ENCODE peak calls at places on chromosomes 13 and 19, in nine cellular contexts. S is iris pigment epithelial cell, P is A549, K is AG04450, J is anterior cingulate cortex, A is left colon, B is thoracic aorta, Q is lower leg skin, L is GM18507. O is an unnamed sample.

GRCh38 chr19:15776991-15777787 is 10.3 kb upstream of the OR10H5 start:
- DNase-seq in K (no peak), Q (peak; percentile 79), L (no peak), A (no peak), S (no peak), J (no peak), B (no peak), P (no peak), O (no peak)

GRCh38 chr13:50901701-50902100 is 7.9 kb upstream of the RNASEH2B start:
- DNase-seq in Q (no peak), L (no peak), B (no peak), S (no peak), P (no peak), J (no peak), A (no peak), K (no peak), O (no peak)

GRCh38 chr13:95474992-95475391 is 77.5 kb upstream of the CLDN10 start:
- DNase-seq in S (no peak), Q (no peak), A (no peak), B (no peak), J (no peak), P (no peak), L (no peak), K (no peak), O (no peak)

GRCh38 chr19:35975608-35976214 is 19.3 kb upstream of the SDHAF1 start:
- DNase-seq in B (no peak), L (no peak), A (no peak), P (peak; percentile 64), K (no peak), Q (no peak), J (no peak), S (peak; percentile 16), O (no peak)

GRCh38 chr13:33191425-33192221 is 93.9 kb downstream of the STARD13 start:
- DNase-seq in J (no peak), L (no peak), P (no peak), Q (no peak), K (no peak), B (no peak), S (peak; percentile 75), A (no peak), O (no peak)

GRCh38 chr13:112374271-112374670 is 1.9 kb upstream of the SPACA7 start:
- DNase-seq in L (no peak), A (no peak), Q (no peak), J (no peak), P (no peak), S (no peak), K (no peak), B (no peak), O (no peak)

GRCh38 chr19:2077398-2077797 is 18.7 kb downstream of the MOB3A start:
- DNase-seq in A (no peak), L (no peak), Q (no peak), P (no peak), K (no peak), B (no peak), J (no peak), S (no peak), O (no peak)

GRCh38 chr13:94143624-94144350 is 335.7 kb downstream of the DCT start:
- DNase-seq in L (no peak), A (no peak), K (no peak), Q (no peak), J (no peak), S (no peak), P (no peak), B (no peak), O (no peak)

GRCh38 chr19:45079063-45079910 is at the start of gene GEMIN7:
- DNase-seq in K (no peak), S (peak; percentile 75), L (peak; percentile 66), B (no peak), J (peak; percentile 37), Q (peak; percentile 95), P (peak; percentile 83), A (peak; percentile 64), O (peak; percentile 61)

GRCh38 chr19:5719274-5719960 is 529 bp downstream of the LONP1 start:
- DNase-seq in A (no peak), K (no peak), S (peak; percentile 46), J (no peak), P (no peak), L (no peak), Q (peak; percentile 91), B (no peak), O (no peak)

GRCh38 chr19:14048439-14049153 is 13.3 kb downstream of the PALM3 start:
- DNase-seq in A (no peak), K (no peak), L (peak; percentile 47), S (peak; percentile 21), J (no peak), P (peak; percentile 54), B (no peak), Q (no peak), O (no peak)

GRCh38 chr13:79227418-79227817 is 178.6 kb downstream of the RBM26 start:
- DNase-seq in J (no peak), P (no peak), K (no peak), Q (no peak), A (no peak), S (no peak), L (no peak), B (no peak), O (no peak)

GRCh38 chr13:111367340-111367739 is 46.9 kb downstream of the TEX29 start:
- DNase-seq in B (no peak), S (no peak), A (no peak), L (no peak), Q (no peak), J (no peak), K (no peak), P (no peak), O (no peak)

GRCh38 chr13:27455331-27455855 is 5.0 kb upstream of the MTIF3 start:
- DNase-seq in P (no peak), L (no peak), S (no peak), A (no peak), B (no peak), Q (no peak), J (no peak), K (no peak), O (no peak)

O was measured in 8988T.